ENCODE peak calls at places on chromosome 13, in ten cellular contexts. One of them, this sample, is unnamed.

GRCh38 chr13:59891053-59891452 is 272.7 kb downstream of the DIAPH3 start:
- DNase-seq in fibroblast of mammary gland: no peak
- DNase-seq in T1000: no peak
- DNase-seq in heart left ventricle: no peak
- DNase-seq in activated naive CD4-positive, alpha-beta T cell treated with anti-CD3 and anti-CD28 coated beads, Interleukin-2, amount 50 U/mL, for 16 hours: no peak
- DNase-seq in CD4-positive, alpha-beta T cell: no peak
- DNase-seq in amniotic stem cell: no peak
- DNase-seq in hypothalamus: no peak
- DNase-seq in lung microvascular endothelial cell: no peak
- DNase-seq in HS-27A: no peak
- DNase-seq in this sample: no peak

GRCh38 chr13:25196971-25197370 is 24.9 kb upstream of the AMER2 start:
- DNase-seq in amniotic stem cell: no peak
- DNase-seq in T1000: no peak
- DNase-seq in HS-27A: no peak
- DNase-seq in activated naive CD4-positive, alpha-beta T cell treated with anti-CD3 and anti-CD28 coated beads, Interleukin-2, amount 50 U/mL, for 16 hours: no peak
- DNase-seq in fibroblast of mammary gland: no peak
- DNase-seq in heart left ventricle: no peak
- DNase-seq in lung microvascular endothelial cell: no peak
- DNase-seq in hypothalamus: no peak
- DNase-seq in CD4-positive, alpha-beta T cell: no peak
- DNase-seq in this sample: no peak

GRCh38 chr13:44030615-44031014 is 150.9 kb downstream of the LACC1 start:
- DNase-seq in HS-27A: no peak
- DNase-seq in fibroblast of mammary gland: no peak
- DNase-seq in hypothalamus: no peak
- DNase-seq in heart left ventricle: no peak
- DNase-seq in lung microvascular endothelial cell: no peak
- DNase-seq in CD4-positive, alpha-beta T cell: no peak
- DNase-seq in T1000: no peak
- DNase-seq in amniotic stem cell: no peak
- DNase-seq in activated naive CD4-positive, alpha-beta T cell treated with anti-CD3 and anti-CD28 coated beads, Interleukin-2, amount 50 U/mL, for 16 hours: no peak
- DNase-seq in this sample: no peak

GRCh38 chr13:101317986-101318523 is 98.3 kb downstream of the NALCN start:
- DNase-seq in amniotic stem cell: no peak
- DNase-seq in heart left ventricle: no peak
- DNase-seq in activated naive CD4-positive, alpha-beta T cell treated with anti-CD3 and anti-CD28 coated beads, Interleukin-2, amount 50 U/mL, for 16 hours: no peak
- DNase-seq in hypothalamus: no peak
- DNase-seq in fibroblast of mammary gland: no peak
- DNase-seq in lung microvascular endothelial cell: no peak
- DNase-seq in CD4-positive, alpha-beta T cell: no peak
- DNase-seq in T1000: no peak
- DNase-seq in HS-27A: no peak
- DNase-seq in this sample: no peak

GRCh38 chr13:29847501-29847983 is 2.9 kb downstream of the UBL3 start:
- DNase-seq in hypothalamus: no peak
- DNase-seq in fibroblast of mammary gland: peak
- DNase-seq in amniotic stem cell: no peak
- DNase-seq in CD4-positive, alpha-beta T cell: peak
- DNase-seq in activated naive CD4-positive, alpha-beta T cell treated with anti-CD3 and anti-CD28 coated beads, Interleukin-2, amount 50 U/mL, for 16 hours: no peak
- DNase-seq in HS-27A: no peak
- DNase-seq in heart left ventricle: no peak
- DNase-seq in lung microvascular endothelial cell: peak
- DNase-seq in T1000: no peak
- DNase-seq in this sample: peak

GRCh38 chr13:37106642-37107041 is 1.2 kb upstream of the CSNK1A1L start:
- DNase-seq in heart left ventricle: no peak
- DNase-seq in CD4-positive, alpha-beta T cell: no peak
- DNase-seq in hypothalamus: no peak
- DNase-seq in T1000: no peak
- DNase-seq in fibroblast of mammary gland: no peak
- DNase-seq in lung microvascular endothelial cell: no peak
- DNase-seq in activated naive CD4-positive, alpha-beta T cell treated with anti-CD3 and anti-CD28 coated beads, Interleukin-2, amount 50 U/mL, for 16 hours: no peak
- DNase-seq in HS-27A: no peak
- DNase-seq in amniotic stem cell: no peak
- DNase-seq in this sample: no peak

GRCh38 chr13:99390601-99391000 is 83.4 kb upstream of the GPR183 start:
- DNase-seq in hypothalamus: no peak
- DNase-seq in HS-27A: no peak
- DNase-seq in CD4-positive, alpha-beta T cell: no peak
- DNase-seq in activated naive CD4-positive, alpha-beta T cell treated with anti-CD3 and anti-CD28 coated beads, Interleukin-2, amount 50 U/mL, for 16 hours: no peak
- DNase-seq in amniotic stem cell: no peak
- DNase-seq in heart left ventricle: no peak
- DNase-seq in lung microvascular endothelial cell: no peak
- DNase-seq in T1000: no peak
- DNase-seq in fibroblast of mammary gland: no peak
- DNase-seq in this sample: peak

GRCh38 chr13:97921146-97921776 is 32.2 kb upstream of the IPO5 start:
- DNase-seq in heart left ventricle: no peak
- DNase-seq in fibroblast of mammary gland: peak
- DNase-seq in hypothalamus: no peak
- DNase-seq in activated naive CD4-positive, alpha-beta T cell treated with anti-CD3 and anti-CD28 coated beads, Interleukin-2, amount 50 U/mL, for 16 hours: no peak
- DNase-seq in T1000: no peak
- DNase-seq in HS-27A: no peak
- DNase-seq in CD4-positive, alpha-beta T cell: no peak
- DNase-seq in amniotic stem cell: no peak
- DNase-seq in lung microvascular endothelial cell: no peak
- DNase-seq in this sample: no peak

GRCh38 chr13:112060899-112061366 is 6.0 kb upstream of the SOX1 start:
- DNase-seq in heart left ventricle: no peak
- DNase-seq in T1000: no peak
- DNase-seq in CD4-positive, alpha-beta T cell: no peak
- DNase-seq in hypothalamus: no peak
- DNase-seq in fibroblast of mammary gland: no peak
- DNase-seq in HS-27A: no peak
- DNase-seq in activated naive CD4-positive, alpha-beta T cell treated with anti-CD3 and anti-CD28 coated beads, Interleukin-2, amount 50 U/mL, for 16 hours: no peak
- DNase-seq in amniotic stem cell: no peak
- DNase-seq in lung microvascular endothelial cell: no peak
- DNase-seq in this sample: peak

GRCh38 chr13:75368167-75368566 is 113.8 kb downstream of the TBC1D4 start:
- DNase-seq in hypothalamus: no peak
- DNase-seq in amniotic stem cell: peak
- DNase-seq in lung microvascular endothelial cell: peak
- DNase-seq in fibroblast of mammary gland: peak
- DNase-seq in CD4-positive, alpha-beta T cell: no peak
- DNase-seq in HS-27A: peak
- DNase-seq in T1000: no peak
- DNase-seq in activated naive CD4-positive, alpha-beta T cell treated with anti-CD3 and anti-CD28 coated beads, Interleukin-2, amount 50 U/mL, for 16 hours: no peak
- DNase-seq in heart left ventricle: peak
- DNase-seq in this sample: no peak

GRCh38 chr13:108060111-108060510 is 155.2 kb downstream of the LIG4 start:
- DNase-seq in fibroblast of mammary gland: no peak
- DNase-seq in HS-27A: no peak
- DNase-seq in hypothalamus: no peak
- DNase-seq in T1000: no peak
- DNase-seq in lung microvascular endothelial cell: no peak
- DNase-seq in heart left ventricle: no peak
- DNase-seq in activated naive CD4-positive, alpha-beta T cell treated with anti-CD3 and anti-CD28 coated beads, Interleukin-2, amount 50 U/mL, for 16 hours: no peak
- DNase-seq in amniotic stem cell: no peak
- DNase-seq in CD4-positive, alpha-beta T cell: no peak
- DNase-seq in this sample: no peak

GRCh38 chr13:113722921-113723320 is 36.1 kb upstream of the TMEM255B start:
- DNase-seq in CD4-positive, alpha-beta T cell: no peak
- DNase-seq in amniotic stem cell: no peak
- DNase-seq in T1000: no peak
- DNase-seq in heart left ventricle: no peak
- DNase-seq in lung microvascular endothelial cell: no peak
- DNase-seq in HS-27A: no peak
- DNase-seq in activated naive CD4-positive, alpha-beta T cell treated with anti-CD3 and anti-CD28 coated beads, Interleukin-2, amount 50 U/mL, for 16 hours: no peak
- DNase-seq in fibroblast of mammary gland: no peak
- DNase-seq in hypothalamus: no peak
- DNase-seq in this sample: no peak

GRCh38 chr13:29162638-29163037 is 342.5 kb downstream of the MTUS2 start:
- DNase-seq in HS-27A: no peak
- DNase-seq in lung microvascular endothelial cell: no peak
- DNase-seq in CD4-positive, alpha-beta T cell: no peak
- DNase-seq in activated naive CD4-positive, alpha-beta T cell treated with anti-CD3 and anti-CD28 coated beads, Interleukin-2, amount 50 U/mL, for 16 hours: no peak
- DNase-seq in heart left ventricle: no peak
- DNase-seq in hypothalamus: no peak
- DNase-seq in amniotic stem cell: no peak
- DNase-seq in T1000: no peak
- DNase-seq in fibroblast of mammary gland: no peak
- DNase-seq in this sample: no peak

This sample was measured in osteoblast.